ENCODE peak calls at places on chromosomes 13 and 19, in eight cellular contexts. V, G, W, F, N, T, Y and B are unnamed samples.

GRCh38 chr13:42548731-42549554 is 25.0 kb upstream of the TNFSF11 start:
- DNase-seq in Y (no peak), N (no peak), F (peak), G (no peak), T (no peak), W (peak), V (peak), B (peak)

GRCh38 chr19:28984315-28984714 is 228.6 kb downstream of the UQCRFS1 start:
- DNase-seq in N (no peak), V (no peak), W (no peak), Y (no peak), T (no peak), F (no peak), G (no peak), B (no peak)

GRCh38 chr19:46611791-46612190 is 10.7 kb downstream of the CALM3 start:
- DNase-seq in Y (no peak), N (peak), F (no peak), V (no peak), T (no peak), G (no peak), W (no peak), B (no peak)

GRCh38 chr13:104460553-104460952 is 1394.3 kb upstream of the SLC10A2 start:
- DNase-seq in W (no peak), N (no peak), T (no peak), F (no peak), Y (no peak), G (no peak), V (peak), B (no peak)

GRCh38 chr19:46081928-46082727 is 41.3 kb upstream of the IGFL4 start:
- DNase-seq in V (peak), F (no peak), T (no peak), W (peak), G (peak), N (no peak), Y (no peak), B (no peak)

GRCh38 chr13:68232351-68233130 is 1002.4 kb upstream of the PCDH9 start:
- DNase-seq in F (no peak), Y (no peak), T (no peak), W (no peak), V (no peak), G (no peak), N (no peak), B (no peak)

GRCh38 chr13:90757127-90757680 is 590.3 kb upstream of the MIR17HG start:
- DNase-seq in Y (no peak), T (no peak), W (no peak), N (no peak), F (no peak), V (no peak), G (no peak), B (no peak)

GRCh38 chr13:30615851-30616311 is 1.8 kb upstream of the USPL1 start:
- DNase-seq in W (no peak), N (no peak), F (no peak), T (no peak), V (peak), G (no peak), Y (no peak), B (no peak)

GRCh38 chr13:104327217-104327616 is 1261.0 kb upstream of the SLC10A2 start:
- DNase-seq in T (no peak), F (no peak), G (no peak), V (peak), N (no peak), Y (no peak), W (no peak), B (no peak)

GRCh38 chr19:45924891-45925447 is 10.4 kb upstream of the NANOS2 start:
- DNase-seq in F (no peak), W (peak), N (no peak), G (no peak), V (no peak), Y (peak), T (no peak), B (no peak)

GRCh38 chr13:107373551-107373950 is 805.6 kb upstream of the ARGLU1 start:
- DNase-seq in V (peak), G (no peak), F (no peak), T (peak), W (no peak), N (no peak), Y (peak), B (no peak)

GRCh38 chr13:40317980-40318327 is 348.5 kb downstream of the FOXO1 start:
- DNase-seq in W (no peak), N (no peak), G (no peak), F (no peak), T (no peak), V (no peak), Y (no peak), B (no peak)

GRCh38 chr19:33796164-33797100 is at the start of gene KCTD15:
- DNase-seq in Y (no peak), V (peak), T (no peak), W (no peak), G (peak), N (no peak), F (peak), B (no peak)

GRCh38 chr13:73401769-73402168 is 343.0 kb downstream of the KLF5 start:
- DNase-seq in F (no peak), W (no peak), N (no peak), Y (no peak), G (no peak), V (no peak), T (no peak), B (no peak)

GRCh38 chr19:43656436-43656835 is 13.5 kb downstream of the PLAUR start:
- DNase-seq in G (no peak), T (no peak), Y (no peak), W (no peak), F (no peak), N (no peak), V (no peak), B (no peak)

GRCh38 chr13:92804346-92804745 is 422.3 kb upstream of the GPC6 start:
- DNase-seq in W (no peak), F (no peak), G (no peak), N (no peak), T (no peak), Y (no peak), V (peak), B (no peak)

GRCh38 chr13:79149210-79149609 is 256.8 kb downstream of the RBM26 start:
- DNase-seq in Y (no peak), V (no peak), F (no peak), W (no peak), N (no peak), T (no peak), G (no peak), B (no peak)

GRCh38 chr19:50693064-50693975 is 26.3 kb downstream of the SHANK1 start:
- DNase-seq in T (no peak), W (no peak), Y (no peak), G (no peak), V (no peak), N (no peak), F (no peak), B (no peak)

GRCh38 chr19:58166268-58166667 is 15.7 kb upstream of the ZNF329 start:
- DNase-seq in T (no peak), F (no peak), W (no peak), G (no peak), Y (no peak), N (no peak), V (no peak), B (no peak)

GRCh38 chr13:99085139-99085845 is 107.4 kb upstream of the DOCK9 start:
- DNase-seq in W (peak), N (no peak), G (peak), F (no peak), Y (no peak), V (no peak), T (no peak), B (no peak)

GRCh38 chr13:78655906-78656305 is 3.0 kb downstream of the OBI1 start:
- DNase-seq in Y (no peak), G (no peak), V (no peak), F (no peak), N (no peak), W (no peak), T (no peak), B (no peak)

GRCh38 chr19:5575553-5575952 is 7.8 kb upstream of the TINCR start:
- DNase-seq in T (no peak), W (peak), N (no peak), G (no peak), Y (peak), F (no peak), V (no peak), B (no peak)

GRCh38 chr19:49231389-49231788 is 73.8 kb downstream of the TRPM4 start:
- DNase-seq in T (no peak), G (no peak), N (no peak), F (no peak), V (no peak), Y (no peak), W (no peak), B (peak)

GRCh38 chr13:109389456-109389855 is 396.9 kb downstream of the IRS2 start:
- DNase-seq in G (no peak), T (no peak), F (no peak), Y (no peak), W (no peak), V (no peak), N (no peak), B (no peak)
- H3K4me3 ChIP-seq in G (no peak), T (no peak), F (no peak), Y (no peak), W (no peak), V (no peak), N (no peak), B (no peak)

GRCh38 chr19:13979224-13979623 is 26.9 kb downstream of the RFX1 start:
- DNase-seq in F (no peak), G (no peak), W (no peak), N (no peak), Y (no peak), V (peak), T (no peak), B (no peak)

GRCh38 chr19:13977803-13978202 is 25.5 kb downstream of the DCAF15 start:
- DNase-seq in Y (no peak), F (no peak), W (no peak), N (no peak), T (no peak), G (no peak), V (no peak), B (no peak)

GRCh38 chr19:13979686-13980085 is 26.4 kb downstream of the RFX1 start:
- DNase-seq in F (no peak), V (no peak), G (no peak), W (no peak), N (no peak), T (no peak), Y (no peak), B (no peak)

GRCh38 chr19:13978306-13978705 is 26.0 kb downstream of the DCAF15 start:
- DNase-seq in W (no peak), Y (no peak), F (peak), G (peak), V (peak), N (peak), T (no peak), B (no peak)

GRCh38 chr19:13978721-13979191 is 26.4 kb downstream of the DCAF15 start:
- DNase-seq in N (no peak), W (no peak), G (no peak), V (peak), T (no peak), F (no peak), Y (no peak), B (no peak)
- H3K4me3 ChIP-seq in N (no peak), W (peak), G (peak), V (peak), T (no peak), F (peak), Y (no peak), B (no peak)

DNA sequence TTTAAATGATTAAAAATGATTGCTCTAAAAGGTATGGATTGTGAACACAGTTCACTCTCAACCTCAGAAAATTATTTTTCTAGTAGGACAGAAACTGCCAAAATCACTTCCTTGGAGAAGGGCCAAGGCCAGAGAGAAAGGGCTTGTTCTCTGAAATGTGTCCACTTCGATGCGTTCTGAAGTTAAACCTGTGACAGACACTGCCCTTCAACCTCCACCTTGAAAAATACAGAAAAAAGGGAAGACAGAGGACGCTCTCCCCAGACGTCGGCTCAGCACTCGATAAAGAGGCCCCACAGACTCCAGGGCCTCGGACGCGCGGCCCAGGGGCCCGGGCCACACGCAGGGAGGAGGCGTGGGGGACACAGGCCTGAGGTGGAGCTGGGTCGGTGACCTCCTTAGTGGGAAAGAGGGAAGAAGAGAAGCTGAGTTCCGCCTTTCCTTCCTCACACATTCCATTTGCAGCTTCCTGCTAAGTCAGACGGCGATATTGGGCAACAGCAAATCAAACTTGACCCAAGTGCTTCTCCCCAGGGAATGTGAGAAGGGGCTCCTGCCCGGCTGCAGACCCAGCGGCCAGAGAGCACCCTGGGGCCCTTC is 63.6 kb downstream of the RASA3 start:
- DNase-seq in Y (peak), F (peak), W (no peak), G (no peak), V (peak), N (peak), T (peak), B (no peak)
- H3K4me3 ChIP-seq in Y (no peak), F (no peak), W (no peak), G (no peak), V (no peak), N (no peak), T (no peak), B (no peak)

GRCh38 chr19:1101337-1101698 is 2.5 kb upstream of the GPX4 start:
- DNase-seq in Y (no peak), G (no peak), N (no peak), W (no peak), F (peak), V (no peak), T (no peak), B (no peak)

GRCh38 chr19:1105217-1105872 is 1.6 kb downstream of the GPX4 start:
- DNase-seq in G (no peak), T (no peak), V (peak), F (no peak), Y (no peak), W (no peak), N (no peak), B (no peak)

GRCh38 chr19:1103691-1104451 is at the start of gene GPX4:
- DNase-seq in T (peak), F (peak), W (peak), G (peak), Y (peak), V (peak), N (peak), B (peak)

GRCh38 chr19:1104452-1105216 is 840 bp downstream of the GPX4 start:
- DNase-seq in G (peak), Y (peak), V (peak), W (peak), N (peak), T (no peak), F (peak), B (no peak)

DNA sequence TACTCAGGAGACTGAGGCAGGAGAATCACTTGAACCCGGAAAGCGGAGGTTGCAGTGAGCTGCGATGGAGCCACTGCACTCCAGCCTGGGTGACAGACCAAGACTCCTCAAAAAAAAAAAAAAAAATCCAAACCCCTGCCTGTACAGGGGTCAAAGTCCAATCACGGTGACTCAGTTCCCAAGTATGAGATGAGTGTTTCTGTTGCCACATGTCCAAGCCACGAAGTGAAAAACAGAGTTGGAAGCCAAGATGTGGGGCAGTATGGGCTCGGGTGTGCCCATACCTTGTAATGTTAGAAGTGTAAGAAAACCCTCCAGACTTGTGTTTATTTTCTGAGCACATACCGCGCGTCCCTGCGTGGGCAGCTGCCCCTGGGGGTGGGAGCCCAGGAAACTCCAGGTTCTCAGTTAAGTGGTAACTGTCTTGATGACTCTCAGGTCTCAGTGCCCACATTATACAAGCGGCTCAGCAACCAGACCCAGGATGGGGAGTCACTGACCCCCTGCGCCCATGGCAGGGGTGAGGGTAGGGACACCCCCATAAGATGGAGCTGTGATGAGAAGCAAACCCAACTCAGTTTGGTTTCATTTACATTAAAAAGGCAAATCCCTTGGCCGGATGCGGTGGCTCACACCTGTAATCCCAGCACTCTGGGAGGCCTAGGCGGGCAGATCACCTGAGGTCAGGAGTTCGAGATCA is 1.2 kb upstream of the GPX4 start:
- DNase-seq in G (peak), F (peak), T (peak), Y (peak), N (no peak), V (peak), W (peak), B (peak)
- H3K4me3 ChIP-seq in G (no peak), F (no peak), T (peak), Y (peak), N (no peak), V (no peak), W (no peak), B (no peak)

GRCh38 chr19:35522745-35523327 is 5.3 kb downstream of the SBSN start:
- DNase-seq in T (no peak), V (no peak), G (no peak), Y (no peak), F (no peak), W (no peak), N (no peak), B (no peak)

GRCh38 chr19:35521124-35521743 is 6.9 kb downstream of the SBSN start:
- DNase-seq in V (no peak), W (no peak), G (no peak), Y (no peak), N (no peak), F (no peak), T (no peak), B (no peak)

GRCh38 chr19:35525873-35526272 is 2.2 kb downstream of the SBSN start:
- DNase-seq in G (no peak), V (no peak), T (no peak), N (no peak), Y (no peak), W (no peak), F (no peak), B (no peak)

GRCh38 chr19:35528218-35529038 is at the start of gene SBSN:
- DNase-seq in N (no peak), F (no peak), T (no peak), Y (no peak), G (no peak), V (peak), W (no peak), B (no peak)

GRCh38 chr19:35524181-35524838 is 3.8 kb downstream of the SBSN start:
- DNase-seq in W (no peak), N (no peak), T (no peak), G (no peak), Y (no peak), V (no peak), F (no peak), B (no peak)
- H3K4me3 ChIP-seq in W (no peak), N (no peak), T (no peak), G (no peak), Y (no peak), V (no peak), F (no peak), B (no peak)

DNA sequence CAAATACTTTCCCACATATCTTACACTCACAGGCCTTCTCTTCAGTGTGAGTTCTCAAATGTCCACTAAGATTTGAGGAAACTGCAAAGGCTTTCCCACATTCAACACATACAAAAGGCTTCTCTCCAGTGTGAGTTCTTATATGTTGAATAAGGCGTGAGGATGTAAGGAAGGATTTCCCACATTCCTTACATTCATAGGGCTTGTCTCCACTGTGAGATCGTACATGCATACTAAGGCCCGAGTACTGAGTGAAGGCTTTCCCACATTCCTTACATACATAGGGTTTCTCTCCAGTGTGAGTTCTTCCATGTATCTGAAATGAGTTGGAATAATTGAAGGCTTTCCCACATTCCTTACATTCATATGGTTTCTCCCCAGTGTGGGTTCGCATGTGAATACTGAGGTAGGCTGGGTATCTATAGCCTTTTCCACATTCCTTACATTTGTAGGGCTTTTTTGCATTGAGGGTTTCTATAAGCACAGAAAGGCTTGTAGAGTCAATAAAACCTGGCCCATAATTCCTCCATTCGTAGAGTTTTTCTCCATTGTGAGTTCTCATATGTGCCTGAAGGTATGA is 9.6 kb downstream of the ZNF426 start:
- DNase-seq in W (no peak), Y (peak), T (no peak), G (no peak), F (no peak), V (peak), N (no peak), B (no peak)
- H3K4me3 ChIP-seq in W (no peak), Y (peak), T (no peak), G (no peak), F (no peak), V (no peak), N (no peak), B (no peak)

GRCh38 chr19:39262496-39262895 is 5.7 kb upstream of the IFNL2 start:
- DNase-seq in V (no peak), T (no peak), N (no peak), Y (peak), W (peak), F (no peak), G (no peak), B (no peak)

GRCh38 chr19:39264306-39265290 is 3.6 kb upstream of the IFNL2 start:
- DNase-seq in W (no peak), N (no peak), G (no peak), F (no peak), Y (no peak), T (no peak), V (peak), B (no peak)

GRCh38 chr19:39261704-39262103 is 6.5 kb upstream of the IFNL2 start:
- DNase-seq in W (no peak), N (no peak), Y (no peak), G (no peak), T (no peak), F (no peak), V (no peak), B (no peak)

GRCh38 chr19:39265321-39265916 is 2.8 kb upstream of the IFNL2 start:
- DNase-seq in N (no peak), Y (no peak), W (no peak), F (no peak), V (no peak), G (no peak), T (no peak), B (no peak)

GRCh38 chr19:39263912-39264305 is 4.3 kb upstream of the IFNL2 start:
- DNase-seq in N (no peak), V (no peak), F (no peak), W (no peak), Y (no peak), T (no peak), G (no peak), B (no peak)
- H3K4me3 ChIP-seq in N (no peak), V (no peak), F (no peak), W (no peak), Y (no peak), T (no peak), G (no peak), B (no peak)